ENCODE peak calls at places on chromosome 22, in four cellular contexts. K is H1, G is HepG2, H is K562. B is an unnamed sample.

GRCh38 chr22:40040927-40041326 is 46.2 kb downstream of the FAM83F start:
- DNase-seq in K (no peak), G (no peak), H (peak), B (no peak)

GRCh38 chr22:23557036-23557435 is 23.1 kb downstream of the IGLL1 start:
- DNase-seq in K (no peak), G (no peak), H (no peak), B (no peak)

GRCh38 chr22:17847360-17848078 is 73.2 kb upstream of the BID start:
- DNase-seq in K (no peak), G (no peak), H (peak), B (no peak)

GRCh38 chr22:18091916-18092526 is 14.2 kb downstream of the PEX26 start:
- DNase-seq in K (no peak), G (peak), H (no peak), B (peak)

GRCh38 chr22:24331468-24332440 is 61.1 kb downstream of the SPECC1L start:
- DNase-seq in K (no peak), G (no peak), H (no peak), B (no peak)

GRCh38 chr22:33873186-33873585 is 47.1 kb downstream of the LARGE1 start:
- DNase-seq in K (no peak), G (no peak), H (no peak), B (no peak)

GRCh38 chr22:38953091-38953490 is 4.3 kb upstream of the APOBEC3A start:
- DNase-seq in K (no peak), G (no peak), H (no peak), B (no peak)

GRCh38 chr22:39933741-39934140 is 26.5 kb upstream of the TMA7B start:
- DNase-seq in K (no peak), G (no peak), H (no peak), B (no peak)

GRCh38 chr22:37442537-37442936 is 15.3 kb upstream of the ELFN2 start:
- DNase-seq in K (no peak), G (peak), H (no peak), B (peak)

GRCh38 chr22:37972527-37972926 is 11.8 kb downstream of the SOX10 start:
- DNase-seq in K (no peak), G (no peak), H (no peak), B (no peak)

GRCh38 chr22:50687829-50688228 is 15.2 kb downstream of the SHANK3 start:
- DNase-seq in K (peak), G (no peak), H (no peak), B (no peak)

GRCh38 chr22:24593810-24594568 is 1.1 kb upstream of the LRRC75B start:
- DNase-seq in K (peak), G (peak), H (no peak), B (no peak)

GRCh38 chr22:19799322-19800190 is 39.0 kb downstream of the TBX1 start:
- DNase-seq in K (no peak), G (no peak), H (no peak), B (no peak)

GRCh38 chr22:38947321-38948112 is 9.9 kb upstream of the APOBEC3A start:
- DNase-seq in K (no peak), G (no peak), H (no peak), B (no peak)

GRCh38 chr22:37485714-37486223 is 415 bp downstream of the MFNG start:
- DNase-seq in K (no peak), G (no peak), H (no peak), B (no peak)

GRCh38 chr22:50505276-50505775 is 2.2 kb downstream of the LMF2 start:
- DNase-seq in K (no peak), G (no peak), H (no peak), B (no peak)

GRCh38 chr22:37617431-37617830 is 8.8 kb downstream of the GGA1 start:
- DNase-seq in K (no peak), G (no peak), H (no peak), B (no peak)

GRCh38 chr22:41181349-41182241 is 23.5 kb upstream of the L3MBTL2 start:
- DNase-seq in K (no peak), G (no peak), H (no peak), B (no peak)

GRCh38 chr22:22810018-22810427 is 77.6 kb upstream of the IGLL5 start:
- DNase-seq in K (no peak), G (peak), H (peak), B (peak)

GRCh38 chr22:37777122-37777687 is 30.5 kb upstream of the GCAT start:
- DNase-seq in K (no peak), G (peak), H (peak), B (no peak)

GRCh38 chr22:22593964-22594656 is 35.0 kb upstream of the PRAME start:
- DNase-seq in K (peak), G (peak), H (peak), B (no peak)

GRCh38 chr22:38681784-38682335 is at the start of gene TOMM22:
- DNase-seq in K (peak), G (peak), H (peak), B (peak)

GRCh38 chr22:35043251-35043931 is 22.6 kb upstream of the ISX start:
- DNase-seq in K (no peak), G (no peak), H (peak), B (no peak)

GRCh38 chr22:23926561-23926960 is 32.4 kb downstream of the MIF start:
- DNase-seq in K (no peak), G (no peak), H (no peak), B (no peak)

GRCh38 chr22:42683599-42684283 is 34.5 kb upstream of the CYB5R3 start:
- DNase-seq in K (no peak), G (no peak), H (no peak), B (no peak)

GRCh38 chr22:41574847-41575381 is 14.1 kb downstream of the CSDC2 start:
- DNase-seq in K (no peak), G (no peak), H (peak), B (no peak)

GRCh38 chr22:10727393-10727792 is 4800.6 kb upstream of the OR11H1 start:
- DNase-seq in K (no peak), G (no peak), H (no peak), B (no peak)

GRCh38 chr22:19912236-19912999 is 29.2 kb upstream of the COMT start:
- DNase-seq in K (peak), G (no peak), H (peak), B (no peak)

GRCh38 chr22:50733521-50734342 is 4.3 kb upstream of the ACR start:
- DNase-seq in K (peak), G (no peak), H (no peak), B (no peak)

GRCh38 chr22:40190501-40190900 is 12.8 kb downstream of the TNRC6B start:
- DNase-seq in K (no peak), G (no peak), H (peak), B (no peak)

GRCh38 chr22:33985506-33985905 is 65.2 kb upstream of the LARGE1 start:
- DNase-seq in K (no peak), G (no peak), H (no peak), B (no peak)

GRCh38 chr22:42814215-42814614 is 42.9 kb downstream of the ARFGAP3 start:
- DNase-seq in K (no peak), G (peak), H (no peak), B (no peak)

GRCh38 chr22:24068377-24068680 is 57.2 kb downstream of the CABIN1 start:
- DNase-seq in K (no peak), G (no peak), H (peak), B (no peak)

GRCh38 chr22:38081941-38082828 is 1.8 kb downstream of the SLC16A8 start:
- DNase-seq in K (no peak), G (no peak), H (no peak), B (no peak)

GRCh38 chr22:24432059-24432853 is 4.9 kb downstream of the ADORA2A start:
- DNase-seq in K (no peak), G (no peak), H (peak), B (no peak)

GRCh38 chr22:25563757-25564319 is 637 bp upstream of the GRK3 start:
- DNase-seq in K (no peak), G (peak), H (peak), B (no peak)

GRCh38 chr22:24728790-24729637 is 45.5 kb downstream of the PIWIL3 start:
- DNase-seq in K (no peak), G (peak), H (peak), B (no peak)

DNA sequence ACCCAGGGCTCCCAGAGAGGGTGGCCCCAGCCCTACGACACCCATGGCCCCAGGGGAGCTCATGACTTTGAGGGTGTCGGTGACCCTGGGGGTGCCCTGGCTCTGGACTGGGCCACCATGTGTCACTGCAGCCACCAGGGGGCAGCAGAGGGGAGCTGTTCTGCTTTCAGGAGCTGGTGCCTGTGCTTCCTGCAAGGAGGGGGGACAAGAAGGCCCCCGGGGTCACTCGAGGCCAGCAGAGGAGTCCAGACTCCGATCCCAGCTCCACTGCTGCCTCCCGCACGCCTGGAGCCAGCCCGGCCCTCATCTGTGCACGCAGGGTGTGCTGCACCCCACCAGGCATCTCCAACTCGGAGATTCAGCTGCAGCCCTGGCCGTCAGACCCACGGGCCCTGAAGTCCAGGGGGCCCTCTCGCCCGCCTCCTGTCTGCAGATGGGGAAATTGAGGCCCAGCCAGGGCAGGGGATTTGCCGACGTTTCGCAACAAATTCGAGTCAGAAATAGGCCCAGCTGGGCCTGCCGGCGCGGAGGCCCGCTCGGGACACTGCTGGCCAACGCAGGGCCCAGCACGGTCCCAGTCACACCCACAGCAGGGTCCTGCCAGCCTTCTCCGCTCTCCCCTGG is 29.5 kb upstream of the WNT7B start:
- DNase-seq in K (peak), G (peak), H (peak), B (peak)
- TF ChIP-seq PHF8 in K (no peak), G (no peak), H (no peak), B (no peak)

DNA sequence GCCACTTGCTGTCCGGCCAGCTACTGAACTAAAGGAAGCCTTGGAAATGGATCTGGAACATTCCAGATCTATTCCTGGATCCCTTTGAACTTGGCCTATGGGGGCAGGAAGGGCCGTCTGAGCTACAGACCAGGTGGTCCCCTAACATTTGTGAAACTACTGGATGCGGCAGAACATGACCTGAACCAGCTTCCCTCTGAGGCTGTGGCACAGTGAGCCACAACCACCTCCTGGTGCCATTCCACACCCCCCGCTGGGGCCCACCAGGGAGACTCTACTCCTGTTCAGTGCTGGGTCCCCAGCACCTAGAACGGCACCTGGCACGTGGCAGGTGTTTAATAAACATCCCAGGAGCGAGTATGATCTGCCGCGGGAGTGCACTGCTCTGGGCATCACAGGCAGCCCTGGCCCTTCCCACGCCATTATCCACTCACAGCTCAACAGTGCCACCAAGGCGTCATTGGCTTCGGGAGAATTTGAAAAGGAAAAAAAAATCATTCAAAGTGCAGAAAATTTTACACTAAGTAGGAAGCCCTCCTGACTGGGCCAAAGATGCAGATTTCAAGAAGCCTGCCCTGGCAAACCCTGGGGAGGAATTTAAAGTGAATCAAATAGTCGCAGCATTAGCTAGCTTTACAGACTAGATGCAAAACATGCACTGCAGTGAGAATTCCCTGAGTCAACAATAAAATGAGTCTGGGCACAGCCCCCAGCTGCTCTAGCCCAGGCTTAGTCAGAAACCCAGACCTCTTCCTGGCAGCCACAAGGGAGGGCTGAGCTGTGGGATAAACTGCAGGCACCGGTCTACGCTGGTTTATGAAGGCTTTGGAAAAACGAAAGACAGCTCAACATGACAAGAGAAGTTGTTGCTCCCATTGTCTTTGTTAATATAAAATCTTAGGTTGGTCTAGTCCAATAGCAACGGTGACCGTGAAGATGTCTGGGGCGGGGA is 14.3 kb upstream of the EFCAB6 start:
- DNase-seq in K (peak), G (no peak), H (no peak), B (peak)
- TF ChIP-seq PHF8 in K (no peak), G (no peak), H (no peak), B (no peak)

DNA sequence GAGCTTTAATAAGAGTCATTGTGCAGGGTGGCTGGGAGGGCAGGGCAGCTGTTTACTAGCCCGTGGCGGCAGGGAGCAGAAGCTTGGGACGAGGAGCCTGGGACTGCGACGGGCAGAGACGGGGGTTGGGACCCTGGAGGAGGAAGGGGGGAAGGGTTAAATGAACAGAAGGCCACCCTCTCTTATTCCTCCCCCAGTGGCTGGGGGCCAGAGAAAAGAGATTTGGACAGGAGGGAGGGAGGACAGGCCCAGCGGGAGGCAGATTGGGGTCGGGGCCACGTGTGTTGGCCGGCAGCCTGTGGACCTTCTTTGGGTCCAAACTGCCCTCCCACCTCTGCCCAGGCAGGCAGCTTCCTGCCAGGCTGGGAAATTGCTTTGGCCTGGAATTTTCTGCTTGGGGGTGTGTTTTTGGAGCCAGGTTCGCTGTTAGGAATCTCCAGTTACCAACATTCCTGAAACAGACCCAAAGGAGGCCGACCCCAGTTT is 50.2 kb downstream of the APOL3 start:
- DNase-seq in K (no peak), G (no peak), H (no peak), B (no peak)
- TF ChIP-seq PHF8 in K (no peak), G (no peak), H (no peak), B (no peak)

GRCh38 chr22:44088976-44089570 is 65.0 kb downstream of the PARVB start:
- DNase-seq in K (no peak), G (no peak), H (no peak), B (no peak)
- TF ChIP-seq PHF8 in K (no peak), G (no peak), H (no peak), B (no peak)

GRCh38 chr22:48835857-48836672 is 991.6 kb downstream of the BRD1 start:
- DNase-seq in K (no peak), G (no peak), H (no peak), B (no peak)

GRCh38 chr22:48829908-48830307 is 997.8 kb downstream of the BRD1 start:
- DNase-seq in K (no peak), G (no peak), H (no peak), B (no peak)

GRCh38 chr22:48835364-48835763 is 992.3 kb downstream of the BRD1 start:
- DNase-seq in K (no peak), G (no peak), H (no peak), B (no peak)

GRCh38 chr22:48834404-48834803 is 993.3 kb downstream of the BRD1 start:
- DNase-seq in K (no peak), G (no peak), H (no peak), B (no peak)

GRCh38 chr22:48832592-48832991 is 995.1 kb downstream of the BRD1 start:
- DNase-seq in K (no peak), G (no peak), H (peak), B (no peak)
- TF ChIP-seq PHF8 in K (no peak), G (no peak), H (no peak), B (no peak)

GRCh38 chr22:28484662-28485061 is 195.0 kb downstream of the TTC28 start:
- DNase-seq in K (no peak), G (no peak), H (no peak), B (no peak)

GRCh38 chr22:28481725-28482124 is 197.9 kb downstream of the TTC28 start:
- DNase-seq in K (no peak), G (no peak), H (no peak), B (no peak)

GRCh38 chr22:28478564-28478963 is 201.1 kb downstream of the TTC28 start:
- DNase-seq in K (no peak), G (no peak), H (no peak), B (no peak)

GRCh38 chr22:28477556-28477955 is 202.1 kb downstream of the TTC28 start:
- DNase-seq in K (no peak), G (no peak), H (no peak), B (no peak)

GRCh38 chr22:28479912-28480311 is 199.7 kb downstream of the TTC28 start:
- DNase-seq in K (no peak), G (no peak), H (peak), B (no peak)
- TF ChIP-seq PHF8 in K (no peak), G (no peak), H (no peak), B (no peak)

GRCh38 chr22:26679003-26679629 is 21.7 kb downstream of the MIAT start:
- DNase-seq in K (peak), G (peak), H (peak), B (peak)
- TF ChIP-seq PHF8 in K (no peak), G (no peak), H (no peak), B (no peak)

DNA sequence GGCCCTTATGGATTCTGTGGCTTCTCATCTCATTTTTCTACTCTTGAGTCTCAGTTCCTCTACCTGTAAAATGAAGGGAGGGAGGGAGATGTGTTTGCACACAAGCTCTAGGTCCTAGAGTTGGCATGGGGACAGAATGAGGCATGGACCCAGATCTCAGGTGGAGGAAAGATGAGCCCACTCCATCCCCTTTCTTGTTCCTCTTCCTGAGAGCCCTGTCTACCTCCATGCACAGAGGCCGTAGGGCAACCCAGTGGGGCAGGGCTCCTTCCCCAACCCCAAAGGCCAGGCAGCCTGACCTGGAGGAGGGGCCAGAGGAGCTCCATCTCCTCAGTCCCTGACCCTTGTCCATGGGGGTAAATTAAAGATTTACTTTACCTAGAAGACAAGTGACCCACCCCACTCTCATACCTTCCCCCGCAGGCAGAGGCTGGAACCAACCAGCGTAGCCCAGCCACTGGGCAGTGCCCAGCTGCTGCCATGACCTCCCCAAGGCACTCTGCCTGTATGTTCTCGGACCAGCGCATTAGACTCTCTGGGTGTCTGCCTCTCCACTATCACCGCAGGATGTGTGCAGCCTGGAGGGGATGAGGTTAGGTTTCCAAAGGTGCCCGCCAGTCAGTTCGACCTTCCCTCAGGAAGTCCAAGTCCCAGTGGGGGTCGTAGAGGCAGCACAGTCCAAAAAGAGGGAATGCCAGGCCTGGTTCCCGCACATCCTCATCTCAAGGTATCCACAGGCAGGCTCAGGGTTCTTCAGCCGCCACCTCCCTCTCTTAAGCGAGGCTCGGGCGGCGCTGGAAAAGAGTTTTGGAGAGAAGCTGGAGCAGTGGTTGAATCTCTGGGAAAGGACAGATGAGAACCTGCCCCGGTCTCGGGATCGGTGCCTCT is 3.0 kb downstream of the SMTN start:
- DNase-seq in K (no peak), G (no peak), H (peak), B (no peak)
- TF ChIP-seq PHF8 in K (peak), G (no peak), H (peak), B (no peak)

B was measured in A549.